ENCODE peak calls at places on chromosome 2, in five cellular contexts. U is AG09309, Y is foreskin fibroblast, A is cardiac fibroblast, R is kidney. W is an unnamed sample.

GRCh38 chr2:88857951-88858406 is 166.5 kb downstream of the RPIA start:
- DNase-seq in U (no peak), Y (no peak), A (peak; percentile 39), R (no peak), W (peak; percentile 13)

GRCh38 chr2:191552036-191552435 is 125.9 kb upstream of the NABP1 start:
- DNase-seq in U (no peak), Y (no peak), A (peak; percentile 8), R (no peak), W (no peak)

GRCh38 chr2:207768891-207769596 is 662 bp downstream of the FZD5 start:
- DNase-seq in U (no peak), Y (peak; percentile 30), A (peak; percentile 35), R (peak; percentile 90), W (no peak)

GRCh38 chr2:217469203-217469810 is 533.5 kb downstream of the TNS1 start:
- DNase-seq in U (no peak), Y (no peak), A (no peak), R (no peak), W (no peak)

GRCh38 chr2:160300203-160300602 is 100.1 kb upstream of the ITGB6 start:
- DNase-seq in U (no peak), Y (no peak), A (no peak), R (no peak), W (no peak)

GRCh38 chr2:179686718-179687342 is 174.6 kb downstream of the ZNF385B start:
- DNase-seq in U (no peak), Y (no peak), A (no peak), R (no peak), W (no peak)

GRCh38 chr2:88038263-88039105 is 17.1 kb downstream of the KRCC1 start:
- DNase-seq in U (peak; percentile 69), Y (peak; percentile 87), A (peak; percentile 69), R (no peak), W (peak; percentile 61)

GRCh38 chr2:122019729-122020128 is 264.3 kb downstream of the TSN start:
- DNase-seq in U (no peak), Y (no peak), A (peak; percentile 21), R (no peak), W (no peak)

GRCh38 chr2:195016821-195017220 is 640.2 kb upstream of the SLC39A10 start:
- DNase-seq in U (no peak), Y (peak; percentile 16), A (no peak), R (no peak), W (no peak)

GRCh38 chr2:136324966-136325365 is 207.0 kb upstream of the CXCR4 start:
- DNase-seq in U (no peak), Y (no peak), A (no peak), R (no peak), W (no peak)

GRCh38 chr2:109067829-109068152 is 61.2 kb upstream of the SH3RF3 start:
- DNase-seq in U (no peak), Y (no peak), A (no peak), R (no peak), W (no peak)

GRCh38 chr2:60294901-60295590 is 258.4 kb downstream of the BCL11A start:
- DNase-seq in U (no peak), Y (no peak), A (no peak), R (no peak), W (no peak)

GRCh38 chr2:111659361-111660281 is 224.4 kb downstream of the ANAPC1 start:
- DNase-seq in U (peak; percentile 60), Y (peak; percentile 69), A (peak; percentile 89), R (peak; percentile 91), W (peak; percentile 90)

GRCh38 chr2:16665746-16666452 is at the start of gene CYRIA:
- DNase-seq in U (no peak), Y (no peak), A (peak; percentile 40), R (peak; percentile 84), W (no peak)

GRCh38 chr2:151186011-151186410 is 75.7 kb downstream of the RBM43 start:
- DNase-seq in U (no peak), Y (no peak), A (no peak), R (no peak), W (no peak)

GRCh38 chr2:159895258-159896209 is 97.5 kb upstream of the CD302 start:
- DNase-seq in U (no peak), Y (peak; percentile 10), A (no peak), R (no peak), W (no peak)

GRCh38 chr2:238865744-238866355 is 18.0 kb downstream of the TWIST2 start:
- DNase-seq in U (no peak), Y (no peak), A (no peak), R (no peak), W (no peak)

GRCh38 chr2:228136027-228136426 is 45.5 kb downstream of the SPHKAP start:
- DNase-seq in U (no peak), Y (no peak), A (no peak), R (no peak), W (no peak)

GRCh38 chr2:219522111-219523030 is 8.1 kb downstream of the ASIC4 start:
- DNase-seq in U (peak; percentile 48), Y (peak; percentile 81), A (peak; percentile 58), R (no peak), W (no peak)

GRCh38 chr2:214075446-214075845 is 335.4 kb upstream of the VWC2L start:
- DNase-seq in U (no peak), Y (no peak), A (peak; percentile 5), R (no peak), W (no peak)

GRCh38 chr2:46379213-46380037 is 82.2 kb downstream of the EPAS1 start:
- DNase-seq in U (no peak), Y (peak; percentile 48), A (peak; percentile 76), R (no peak), W (no peak)

GRCh38 chr2:73494031-73494430 is 108.4 kb downstream of the ALMS1 start:
- DNase-seq in U (no peak), Y (peak; percentile 21), A (no peak), R (no peak), W (no peak)

GRCh38 chr2:66660804-66661203 is 225.9 kb downstream of the MEIS1 start:
- DNase-seq in U (no peak), Y (no peak), A (no peak), R (no peak), W (no peak)

GRCh38 chr2:206452750-206453149 is 9.4 kb downstream of the ADAM23 start:
- DNase-seq in U (no peak), Y (no peak), A (peak; percentile 29), R (no peak), W (no peak)

DNA sequence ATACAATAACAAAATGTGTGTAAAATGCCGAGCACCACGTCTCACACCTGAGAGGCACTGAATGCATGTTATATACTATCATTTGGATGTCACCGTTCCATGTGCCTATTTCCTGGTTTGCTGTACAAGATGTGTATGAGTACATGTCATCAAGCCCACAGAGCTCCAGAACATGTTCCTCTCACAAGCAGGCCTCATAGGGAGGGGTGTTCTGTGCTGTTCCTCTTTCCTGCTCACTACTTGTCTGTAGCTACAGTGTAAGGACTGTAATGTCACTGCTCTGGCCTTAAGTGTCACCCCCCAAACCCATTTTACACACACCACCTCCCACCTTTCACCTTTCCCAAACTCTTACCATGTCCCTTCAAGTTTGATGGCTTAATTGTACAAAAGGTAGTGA is 1.8 kb downstream of the AFF3 start:
- DNase-seq in U (no peak), Y (no peak), A (no peak), R (no peak), W (no peak)
- H3K4me3 ChIP-seq in U (no peak overlapping the region), Y (no peak overlapping the region), A (no peak overlapping the region), R (no peak overlapping the region), W (no peak overlapping the region)

GRCh38 chr2:139031722-139032121 is 251.5 kb upstream of the NXPH2 start:
- DNase-seq in U (no peak), Y (no peak), A (no peak), R (peak; percentile 8), W (peak; percentile 8)
- TF ChIP-seq CTCF in U (no peak), Y (no peak), A (no peak), R (no peak), W (peak; percentile 36)

GRCh38 chr2:137963535-137964065 is 673 bp upstream of the HNMT start:
- DNase-seq in U (no peak), Y (no peak), A (peak; percentile 70), R (no peak), W (no peak)
- H3K4me3 ChIP-seq in U (no peak overlapping the region), Y (peak overlapping the region; percentile 67), A (peak overlapping the region; percentile 67), R (peak overlapping the region; percentile 92), W (no peak overlapping the region)

GRCh38 chr2:226798422-226799210 is 1.0 kb downstream of the IRS1 start:
- DNase-seq in U (no peak), Y (no peak), A (peak; percentile 63), R (peak; percentile 85), W (no peak)
- TF ChIP-seq CTCF in U (peak; percentile 41), Y (peak; percentile 20), A (no peak), R (peak; percentile 17), W (no peak)

DNA sequence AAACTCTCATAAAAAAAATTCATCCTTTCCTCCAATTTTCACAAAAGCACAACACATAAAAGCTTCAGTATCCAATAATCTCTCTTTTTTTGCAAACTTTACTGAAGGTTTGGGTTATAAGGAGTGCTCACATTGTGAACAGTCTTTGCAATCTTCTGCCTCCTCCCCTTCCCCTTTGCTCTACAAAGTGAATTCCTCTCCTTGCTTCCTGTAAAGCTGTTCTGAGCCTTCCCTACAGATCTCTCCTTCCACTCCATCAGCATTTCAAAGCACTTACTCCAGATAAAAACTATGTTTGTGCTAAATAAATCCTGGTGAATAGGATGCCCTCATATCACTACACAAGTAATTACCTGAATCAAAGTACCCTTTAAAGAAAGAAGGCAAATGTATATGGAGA is 4.6 kb upstream of the PDK1 start:
- DNase-seq in U (no peak), Y (no peak), A (peak; percentile 60), R (no peak), W (no peak)
- H3K4me3 ChIP-seq in U (no peak overlapping the region), Y (no peak overlapping the region), A (no peak overlapping the region), R (no peak overlapping the region), W (no peak overlapping the region)

GRCh38 chr2:36789181-36789804 is 92.8 kb downstream of the VIT start:
- DNase-seq in U (no peak), Y (no peak), A (no peak), R (no peak), W (no peak)
- TF ChIP-seq CTCF in U (no peak), Y (no peak), A (no peak), R (no peak), W (no peak)

DNA sequence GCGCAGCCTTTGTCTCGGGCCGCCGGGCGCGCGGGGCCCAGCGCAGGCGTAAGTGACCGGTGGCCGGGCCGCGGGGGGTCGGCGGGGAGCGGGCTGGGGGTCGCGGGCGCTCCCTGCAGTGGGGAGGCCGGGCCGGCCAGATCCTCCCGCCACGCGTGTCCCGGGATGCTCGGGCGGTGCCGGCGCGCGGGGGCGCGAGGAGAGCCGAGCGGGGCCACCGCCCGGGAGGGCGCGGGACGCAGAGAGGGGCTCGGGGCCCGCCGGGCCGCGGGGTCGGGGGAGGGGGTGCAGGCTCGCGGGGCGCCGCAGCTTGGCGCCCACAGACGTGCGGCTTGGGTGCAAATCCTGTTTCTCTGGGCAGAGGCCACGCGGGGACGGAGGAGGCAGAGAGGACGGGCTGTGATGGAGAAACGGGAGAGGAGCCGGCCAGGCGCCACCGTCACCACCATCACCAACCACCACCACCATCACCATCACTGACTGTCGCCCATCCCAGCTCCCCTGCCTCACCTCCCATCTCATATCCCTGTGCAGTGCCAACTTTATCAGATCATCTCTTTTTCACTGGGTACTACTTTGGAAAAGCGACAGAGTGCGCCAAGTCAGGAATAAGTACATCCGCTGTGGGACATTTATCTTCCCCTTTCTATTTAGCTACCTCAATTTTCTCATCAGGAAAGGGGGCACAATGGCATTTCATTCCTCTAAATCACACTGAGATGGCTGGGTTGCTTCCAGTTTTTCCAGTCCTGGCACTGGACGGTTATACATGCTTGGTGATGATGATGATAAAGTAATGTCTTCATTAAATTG is 97.2 kb upstream of the GPR45 start:
- DNase-seq in U (no peak), Y (no peak), A (no peak), R (no peak), W (no peak)
- H3K4me3 ChIP-seq in U (no peak overlapping the region), Y (peak overlapping the region; percentile 15), A (no peak overlapping the region), R (no peak overlapping the region), W (peak overlapping the region; percentile 49)

W was measured in astrocyte of the cerebellum.